ENCODE peak calls at places on chromosomes 13 and 19, in six cellular contexts. One of them, this sample, is unnamed.

GRCh38 chr13:35927554-35927953 is 203.6 kb downstream of the DCLK1 start:
- DNase-seq in ecto neural progenitor cell: no peak
- DNase-seq in NCI-H2171 treated with DMSO at 0.1 percent for 48 hours: no peak
- DNase-seq in LoVo: no peak
- DNase-seq in EH: peak
- DNase-seq in heart left ventricle: no peak
- DNase-seq in this sample: no peak

GRCh38 chr19:35461050-35461449 is 13.0 kb downstream of the FFAR2 start:
- DNase-seq in heart left ventricle: no peak
- DNase-seq in EH: no peak
- DNase-seq in NCI-H2171 treated with DMSO at 0.1 percent for 48 hours: no peak
- DNase-seq in LoVo: no peak
- DNase-seq in ecto neural progenitor cell: no peak
- DNase-seq in this sample: no peak

GRCh38 chr13:23889598-23890224 is 511 bp upstream of the MIPEP start:
- DNase-seq in ecto neural progenitor cell: no peak
- DNase-seq in heart left ventricle: no peak
- DNase-seq in EH: peak
- DNase-seq in LoVo: no peak
- DNase-seq in NCI-H2171 treated with DMSO at 0.1 percent for 48 hours: peak
- DNase-seq in this sample: no peak

GRCh38 chr13:28411859-28412353 is 83.0 kb downstream of the FLT1 start:
- DNase-seq in EH: peak
- DNase-seq in heart left ventricle: no peak
- DNase-seq in NCI-H2171 treated with DMSO at 0.1 percent for 48 hours: no peak
- DNase-seq in ecto neural progenitor cell: no peak
- DNase-seq in LoVo: no peak
- DNase-seq in this sample: no peak

GRCh38 chr13:23608704-23609413 is 38.6 kb downstream of the TNFRSF19 start:
- DNase-seq in ecto neural progenitor cell: no peak
- DNase-seq in NCI-H2171 treated with DMSO at 0.1 percent for 48 hours: peak
- DNase-seq in EH: peak
- DNase-seq in LoVo: no peak
- DNase-seq in heart left ventricle: peak
- DNase-seq in this sample: peak

GRCh38 chr13:73287871-73288270 is 229.1 kb downstream of the KLF5 start:
- DNase-seq in heart left ventricle: no peak
- DNase-seq in EH: no peak
- DNase-seq in LoVo: peak
- DNase-seq in ecto neural progenitor cell: no peak
- DNase-seq in NCI-H2171 treated with DMSO at 0.1 percent for 48 hours: no peak
- DNase-seq in this sample: no peak

GRCh38 chr13:89372193-89372592 is 1701.0 kb downstream of the SLITRK5 start:
- DNase-seq in NCI-H2171 treated with DMSO at 0.1 percent for 48 hours: no peak
- DNase-seq in ecto neural progenitor cell: no peak
- DNase-seq in EH: no peak
- DNase-seq in LoVo: no peak
- DNase-seq in heart left ventricle: no peak
- DNase-seq in this sample: no peak

GRCh38 chr19:1856698-1857603 is 6.4 kb downstream of the KLF16 start:
- DNase-seq in LoVo: peak
- DNase-seq in ecto neural progenitor cell: peak
- DNase-seq in heart left ventricle: peak
- DNase-seq in EH: peak
- DNase-seq in NCI-H2171 treated with DMSO at 0.1 percent for 48 hours: peak
- DNase-seq in this sample: peak

GRCh38 chr19:47839913-47840312 is 18.2 kb downstream of the CRX start:
- DNase-seq in heart left ventricle: no peak
- DNase-seq in EH: peak
- DNase-seq in ecto neural progenitor cell: peak
- DNase-seq in NCI-H2171 treated with DMSO at 0.1 percent for 48 hours: no peak
- DNase-seq in LoVo: no peak
- DNase-seq in this sample: no peak

GRCh38 chr13:101919541-101920306 is 467.2 kb downstream of the ITGBL1 start:
- DNase-seq in NCI-H2171 treated with DMSO at 0.1 percent for 48 hours: peak
- DNase-seq in EH: peak
- DNase-seq in ecto neural progenitor cell: peak
- DNase-seq in heart left ventricle: peak
- DNase-seq in LoVo: no peak
- DNase-seq in this sample: no peak

GRCh38 chr19:30160996-30161655 is 211.1 kb upstream of the ZNF536 start:
- DNase-seq in ecto neural progenitor cell: no peak
- DNase-seq in heart left ventricle: no peak
- DNase-seq in LoVo: no peak
- DNase-seq in NCI-H2171 treated with DMSO at 0.1 percent for 48 hours: no peak
- DNase-seq in EH: no peak
- DNase-seq in this sample: no peak

GRCh38 chr19:6521718-6522646 is 8.8 kb upstream of the TNFSF9 start:
- DNase-seq in EH: peak
- DNase-seq in LoVo: no peak
- DNase-seq in heart left ventricle: no peak
- DNase-seq in NCI-H2171 treated with DMSO at 0.1 percent for 48 hours: no peak
- DNase-seq in ecto neural progenitor cell: no peak
- DNase-seq in this sample: peak

GRCh38 chr19:52138614-52139290 is 986 bp downstream of the ZNF616 start:
- DNase-seq in LoVo: peak
- DNase-seq in EH: peak
- DNase-seq in ecto neural progenitor cell: peak
- DNase-seq in heart left ventricle: no peak
- DNase-seq in NCI-H2171 treated with DMSO at 0.1 percent for 48 hours: peak
- DNase-seq in this sample: peak

GRCh38 chr19:19775891-19776205 is 42.9 kb upstream of the ZNF14 start:
- DNase-seq in LoVo: no peak
- DNase-seq in ecto neural progenitor cell: no peak
- DNase-seq in heart left ventricle: no peak
- DNase-seq in NCI-H2171 treated with DMSO at 0.1 percent for 48 hours: no peak
- DNase-seq in EH: no peak
- DNase-seq in this sample: no peak

GRCh38 chr13:111857336-111857735 is 209.6 kb upstream of the SOX1 start:
- DNase-seq in heart left ventricle: no peak
- DNase-seq in ecto neural progenitor cell: no peak
- DNase-seq in NCI-H2171 treated with DMSO at 0.1 percent for 48 hours: no peak
- DNase-seq in EH: no peak
- DNase-seq in LoVo: no peak
- DNase-seq in this sample: no peak

GRCh38 chr13:106348032-106348431 is 187.4 kb downstream of the EFNB2 start:
- DNase-seq in LoVo: peak
- DNase-seq in ecto neural progenitor cell: no peak
- DNase-seq in heart left ventricle: no peak
- DNase-seq in NCI-H2171 treated with DMSO at 0.1 percent for 48 hours: peak
- DNase-seq in EH: peak
- DNase-seq in this sample: no peak

GRCh38 chr13:113822266-113822665 is 41.6 kb downstream of the GAS6 start:
- DNase-seq in ecto neural progenitor cell: no peak
- DNase-seq in LoVo: no peak
- DNase-seq in heart left ventricle: peak
- DNase-seq in EH: no peak
- DNase-seq in NCI-H2171 treated with DMSO at 0.1 percent for 48 hours: no peak
- DNase-seq in this sample: no peak

GRCh38 chr19:45473366-45474190 is 5.8 kb downstream of the FOSB start:
- DNase-seq in LoVo: no peak
- DNase-seq in NCI-H2171 treated with DMSO at 0.1 percent for 48 hours: no peak
- DNase-seq in ecto neural progenitor cell: no peak
- DNase-seq in EH: no peak
- DNase-seq in heart left ventricle: no peak
- DNase-seq in this sample: no peak

GRCh38 chr19:8308891-8309291 is 733 bp upstream of the CD320 start:
- DNase-seq in EH: no peak
- DNase-seq in LoVo: no peak
- DNase-seq in ecto neural progenitor cell: no peak
- DNase-seq in heart left ventricle: no peak
- DNase-seq in NCI-H2171 treated with DMSO at 0.1 percent for 48 hours: no peak
- DNase-seq in this sample: no peak

GRCh38 chr19:40962460-40962961 is 28.6 kb upstream of the CYP2B6 start:
- DNase-seq in NCI-H2171 treated with DMSO at 0.1 percent for 48 hours: no peak
- DNase-seq in ecto neural progenitor cell: no peak
- DNase-seq in LoVo: peak
- DNase-seq in heart left ventricle: no peak
- DNase-seq in EH: peak
- DNase-seq in this sample: no peak

GRCh38 chr19:44705502-44706010 is 6.6 kb downstream of the CEACAM16 start:
- DNase-seq in NCI-H2171 treated with DMSO at 0.1 percent for 48 hours: no peak
- DNase-seq in ecto neural progenitor cell: no peak
- DNase-seq in heart left ventricle: no peak
- DNase-seq in EH: no peak
- DNase-seq in LoVo: no peak
- DNase-seq in this sample: no peak

GRCh38 chr13:60583911-60584753 is 187.1 kb downstream of the TDRD3 start:
- DNase-seq in heart left ventricle: no peak
- DNase-seq in NCI-H2171 treated with DMSO at 0.1 percent for 48 hours: peak
- DNase-seq in ecto neural progenitor cell: no peak
- DNase-seq in LoVo: no peak
- DNase-seq in EH: peak
- DNase-seq in this sample: peak

GRCh38 chr19:46606019-46606418 is 4.9 kb downstream of the CALM3 start:
- DNase-seq in heart left ventricle: no peak
- DNase-seq in LoVo: no peak
- DNase-seq in ecto neural progenitor cell: no peak
- DNase-seq in EH: no peak
- DNase-seq in NCI-H2171 treated with DMSO at 0.1 percent for 48 hours: no peak
- DNase-seq in this sample: peak